ENCODE peak calls at places on chromosomes 2 and 18, in eight cellular contexts. X, B, Q, M, O, V, H and Y are unnamed samples.

GRCh38 chr2:109108740-109109139 is 20.3 kb upstream of the SH3RF3 start:
- DNase-seq in X (no peak), O (no peak), B (no peak), V (no peak), M (no peak), H (no peak), Q (no peak), Y (no peak)

GRCh38 chr18:43893001-43893637 is 615.8 kb upstream of the SYT4 start:
- DNase-seq in Q (peak), M (no peak), X (no peak), V (peak), B (no peak), H (peak), O (no peak), Y (no peak)

GRCh38 chr18:13545955-13546354 is 180.4 kb downstream of the FAM210A start:
- DNase-seq in O (no peak), X (no peak), B (no peak), M (no peak), V (no peak), Q (no peak), H (no peak), Y (no peak)

GRCh38 chr2:105904938-105905337 is 160.2 kb downstream of the NCK2 start:
- DNase-seq in O (no peak), V (no peak), B (no peak), X (no peak), M (no peak), Q (no peak), H (no peak), Y (no peak)

GRCh38 chr18:13809521-13810252 is 14.3 kb upstream of the MC5R start:
- DNase-seq in V (no peak), B (no peak), O (no peak), M (no peak), Q (no peak), X (no peak), H (no peak), Y (no peak)

GRCh38 chr2:20430461-20431302 is 16.2 kb upstream of the RHOB start:
- DNase-seq in M (no peak), O (no peak), X (no peak), Q (no peak), B (no peak), V (no peak), H (no peak), Y (no peak)

GRCh38 chr2:198499539-198499938 is 695.1 kb downstream of the PLCL1 start:
- DNase-seq in V (peak), Q (peak), O (no peak), B (no peak), X (peak), M (peak), H (peak), Y (peak)

GRCh38 chr18:48874701-48875162 is 76.0 kb downstream of the SMAD7 start:
- DNase-seq in Q (no peak), H (no peak), V (no peak), O (peak), M (peak), X (no peak), B (no peak), Y (no peak)

GRCh38 chr2:120879401-120880295 is 144.0 kb downstream of the GLI2 start:
- DNase-seq in H (no peak), X (no peak), B (no peak), Q (no peak), M (no peak), V (no peak), O (no peak), Y (no peak)

GRCh38 chr2:170157025-170157684 is 20.8 kb upstream of the MYO3B start:
- DNase-seq in B (no peak), H (peak), Q (peak), V (no peak), M (no peak), X (no peak), O (no peak), Y (no peak)

GRCh38 chr2:195009202-195009601 is 647.8 kb upstream of the SLC39A10 start:
- DNase-seq in B (no peak), M (no peak), O (no peak), Q (no peak), H (peak), V (no peak), X (peak), Y (no peak)

GRCh38 chr2:43689999-43690398 is 13.8 kb upstream of the C1GALT1C1L start:
- DNase-seq in B (no peak), V (no peak), M (no peak), X (no peak), O (no peak), H (no peak), Q (no peak), Y (no peak)

GRCh38 chr18:58222439-58223125 is 178.6 kb downstream of the NEDD4L start:
- DNase-seq in X (no peak), H (no peak), Q (no peak), B (no peak), O (no peak), V (no peak), M (no peak), Y (no peak)

GRCh38 chr18:9081940-9082339 is 20.6 kb upstream of the NDUFV2 start:
- DNase-seq in M (no peak), H (no peak), Q (no peak), X (no peak), B (no peak), V (no peak), O (no peak), Y (no peak)

GRCh38 chr18:3409811-3410210 is 40.2 kb upstream of the TGIF1 start:
- DNase-seq in M (no peak), V (no peak), X (no peak), B (no peak), H (no peak), Q (no peak), O (no peak), Y (no peak)

GRCh38 chr2:58045580-58046334 is 849 bp upstream of the VRK2 start:
- DNase-seq in X (no peak), O (no peak), V (no peak), M (peak), B (no peak), Q (no peak), H (no peak), Y (no peak)

GRCh38 chr2:230658877-230659652 is 53.6 kb upstream of the CAB39 start:
- DNase-seq in X (no peak), Q (no peak), B (no peak), O (no peak), H (no peak), M (no peak), V (no peak), Y (no peak)

GRCh38 chr2:37711831-37712230 is 40.4 kb upstream of the CDC42EP3 start:
- DNase-seq in H (peak), Q (no peak), X (no peak), O (no peak), M (no peak), V (no peak), B (no peak), Y (no peak)

GRCh38 chr2:42613281-42614064 is 45.0 kb downstream of the MTA3 start:
- DNase-seq in O (no peak), X (no peak), Q (no peak), M (no peak), B (no peak), H (peak), V (no peak), Y (no peak)

GRCh38 chr2:219386532-219387280 is 1.0 kb downstream of the DNPEP start:
- DNase-seq in B (no peak), O (no peak), H (no peak), X (no peak), M (no peak), Q (no peak), V (no peak), Y (no peak)

GRCh38 chr2:45895477-45895876 is 244.0 kb downstream of the PRKCE start:
- DNase-seq in O (no peak), V (no peak), H (no peak), Q (peak), X (no peak), B (no peak), M (no peak), Y (no peak)

GRCh38 chr2:76197842-76198448 is 487.2 kb upstream of the GCFC2 start:
- DNase-seq in B (peak), M (no peak), X (no peak), H (peak), O (no peak), Q (peak), V (peak), Y (peak)

GRCh38 chr2:31112544-31112943 is 25.7 kb downstream of the GALNT14 start:
- DNase-seq in V (no peak), H (no peak), B (no peak), M (no peak), Q (no peak), O (no peak), X (no peak), Y (no peak)

GRCh38 chr2:134253117-134253704 is 661 bp upstream of the MGAT5 start:
- DNase-seq in X (no peak), O (no peak), M (no peak), B (no peak), Q (no peak), H (no peak), V (no peak), Y (no peak)

GRCh38 chr2:112004246-112004645 is 50.8 kb upstream of the TMEM87B start:
- DNase-seq in B (peak), O (no peak), V (no peak), Q (no peak), X (no peak), M (peak), H (peak), Y (peak)

GRCh38 chr2:233413046-233413445 is 58.8 kb downstream of the DGKD start:
- DNase-seq in B (no peak), M (no peak), X (no peak), Q (no peak), O (no peak), H (peak), V (no peak), Y (no peak)

GRCh38 chr2:240624950-240625621 is at the start of gene GPR35:
- DNase-seq in O (peak), H (peak), X (peak), B (no peak), Q (no peak), M (peak), V (peak), Y (peak)

GRCh38 chr2:151289972-151290335 is 486 bp upstream of the NMI start:
- DNase-seq in Q (no peak), H (peak), B (peak), M (no peak), O (no peak), V (peak), X (no peak), Y (peak)

GRCh38 chr2:233643128-233643527 is 6.9 kb downstream of the UGT1A10 start:
- DNase-seq in B (no peak), M (no peak), H (peak), Q (no peak), O (no peak), V (peak), X (no peak), Y (no peak)

GRCh38 chr2:127649684-127650040 is 3.7 kb downstream of the GPR17 start:
- DNase-seq in M (peak), B (no peak), X (no peak), V (peak), O (no peak), H (peak), Q (peak), Y (no peak)

GRCh38 chr18:48300463-48300961 is 108.7 kb downstream of the ZBTB7C start:
- DNase-seq in O (no peak), X (no peak), B (no peak), V (peak), H (no peak), M (no peak), Q (no peak), Y (peak)

GRCh38 chr2:129791651-129792050 is 187.8 kb upstream of the RAB6C start:
- DNase-seq in Q (no peak), V (no peak), H (no peak), O (no peak), M (no peak), B (no peak), X (no peak), Y (no peak)

DNA sequence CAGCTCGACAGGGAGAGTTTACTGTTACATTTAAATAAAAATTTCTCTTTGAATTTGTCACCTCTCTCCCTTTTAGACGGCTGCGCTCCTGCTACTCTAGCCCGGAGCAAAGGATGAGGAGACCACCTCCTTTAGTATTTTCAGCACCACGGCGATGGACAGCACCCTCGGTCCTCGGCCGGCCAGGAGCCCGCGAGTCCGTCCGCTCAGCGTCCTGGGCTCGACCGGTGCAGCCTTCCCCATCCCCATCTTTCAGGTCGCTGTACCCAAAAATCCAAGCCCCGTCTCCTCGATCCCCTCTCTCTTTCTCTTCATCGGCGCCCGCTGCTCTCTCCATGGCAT is 831 bp downstream of the CELF4 start:
- DNase-seq in B (no peak), V (peak), Q (no peak), M (no peak), X (no peak), H (peak), O (no peak), Y (peak)
- H3K27ac ChIP-seq in B (no peak), V (no peak), Q (no peak), M (no peak), X (peak), H (no peak), O (no peak), Y (no peak)

GRCh38 chr18:74457043-74457742 is at the start of gene DIPK1C:
- DNase-seq in Q (no peak), O (no peak), V (peak), B (no peak), M (peak), H (no peak), X (peak), Y (peak)
- H3K4me3 ChIP-seq in Q (no peak), O (no peak), V (peak), B (peak), M (peak), H (peak), X (peak), Y (peak)

DNA sequence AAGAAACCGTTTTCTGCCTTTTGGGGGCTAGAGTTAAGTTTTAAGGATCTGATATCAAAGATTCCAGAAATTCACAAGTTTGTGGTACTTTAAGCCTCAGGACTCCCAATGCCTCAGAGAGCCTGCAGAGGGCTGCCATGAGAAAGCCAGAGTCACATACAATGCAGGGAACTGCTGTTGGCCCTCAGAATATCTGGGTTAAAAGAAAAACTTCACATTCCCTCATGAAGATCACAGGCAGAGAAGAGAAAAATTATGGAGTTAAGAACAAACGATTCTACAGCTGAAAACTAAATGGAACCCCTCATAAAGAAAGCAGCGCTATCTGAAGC is 39.5 kb downstream of the HDAC4 start:
- DNase-seq in B (no peak), H (peak), X (no peak), Q (no peak), M (no peak), O (no peak), V (no peak), Y (no peak)
- TF ChIP-seq CTCF in B (no peak), H (peak), X (peak), Q (peak), M (no peak), O (no peak), V (peak), Y (peak)

GRCh38 chr2:169010180-169010579 is 20.9 kb downstream of the ABCB11 start:
- DNase-seq in B (no peak), Q (no peak), H (peak), O (no peak), V (no peak), X (no peak), M (no peak), Y (no peak)
- H3K27ac ChIP-seq in B (no peak), Q (no peak), H (peak), O (peak), V (peak), X (no peak), M (no peak), Y (no peak)

GRCh38 chr2:163182764-163183354 is 344.3 kb upstream of the KCNH7 start:
- DNase-seq in Q (no peak), X (no peak), M (no peak), H (peak), V (peak), O (no peak), B (no peak), Y (no peak)

GRCh38 chr2:163187995-163188655 is 349.6 kb upstream of the KCNH7 start:
- DNase-seq in O (no peak), B (no peak), M (no peak), Q (no peak), V (no peak), H (no peak), X (no peak), Y (no peak)

GRCh38 chr2:163187119-163187518 is 348.6 kb upstream of the KCNH7 start:
- DNase-seq in Q (no peak), M (no peak), X (no peak), O (no peak), B (no peak), V (no peak), H (no peak), Y (no peak)

DNA sequence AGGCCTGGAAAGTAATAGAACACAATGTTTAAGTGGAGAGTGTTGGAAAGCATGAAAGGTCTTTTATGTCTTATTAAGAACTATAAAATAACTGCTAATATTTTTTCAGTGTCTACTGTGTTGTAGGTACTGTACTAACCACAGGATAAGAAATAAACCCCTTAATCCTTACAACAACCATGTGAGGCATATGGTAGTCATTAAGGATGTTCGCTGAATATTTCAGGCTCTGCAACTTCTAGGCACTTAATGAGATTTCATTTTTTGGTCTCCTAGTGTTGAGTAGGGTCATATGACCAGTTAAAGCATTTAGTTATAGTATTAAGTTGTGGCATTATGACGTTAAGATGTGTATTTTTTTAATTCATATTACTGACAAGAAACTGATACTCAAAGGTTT is 346.6 kb upstream of the KCNH7 start:
- DNase-seq in B (no peak), X (no peak), V (no peak), H (no peak), Q (no peak), M (no peak), O (no peak), Y (no peak)
- H3K4me3 ChIP-seq in B (no peak), X (no peak), V (no peak), H (no peak), Q (no peak), M (no peak), O (no peak), Y (no peak)

GRCh38 chr2:15050483-15050882 is 418.0 kb downstream of the LRATD1 start:
- DNase-seq in X (no peak), M (no peak), B (no peak), Q (peak), V (no peak), H (no peak), O (no peak), Y (no peak)

GRCh38 chr2:15049096-15049993 is 416.8 kb downstream of the LRATD1 start:
- DNase-seq in M (no peak), Q (no peak), V (no peak), B (no peak), X (no peak), H (no peak), O (no peak), Y (no peak)

GRCh38 chr2:15043336-15044058 is 411.0 kb downstream of the LRATD1 start:
- DNase-seq in O (no peak), B (no peak), Q (no peak), X (no peak), H (no peak), V (no peak), M (no peak), Y (no peak)

GRCh38 chr2:15047184-15047583 is 414.7 kb downstream of the LRATD1 start:
- DNase-seq in V (no peak), X (no peak), B (no peak), Q (no peak), O (no peak), H (no peak), M (no peak), Y (no peak)

GRCh38 chr2:15048000-15048399 is 415.5 kb downstream of the LRATD1 start:
- DNase-seq in X (no peak), O (no peak), Q (no peak), V (no peak), B (no peak), H (no peak), M (no peak), Y (no peak)
- TF ChIP-seq CTCF in X (no peak), O (no peak), Q (no peak), V (no peak), B (no peak), H (no peak), M (no peak), Y (no peak)

GRCh38 chr2:145047554-145047953 is 527.6 kb upstream of the ZEB2 start:
- DNase-seq in O (no peak), X (no peak), H (no peak), Q (no peak), B (no peak), V (no peak), M (no peak), Y (no peak)
- H3K27ac ChIP-seq in O (no peak), X (no peak), H (no peak), Q (no peak), B (no peak), V (no peak), M (no peak), Y (no peak)

DNA sequence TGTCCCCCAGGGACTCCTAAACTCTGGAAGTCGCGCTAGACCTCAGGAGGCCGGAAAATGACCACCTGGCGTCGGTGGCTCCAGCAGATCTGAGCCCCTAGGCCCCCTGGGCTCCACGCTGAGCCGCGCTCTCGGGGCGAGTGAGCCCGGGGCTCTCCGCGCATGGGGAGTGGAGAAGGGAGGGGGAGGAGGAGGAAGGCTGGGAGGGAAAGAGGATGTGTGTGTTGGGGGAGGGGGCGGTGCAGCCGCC is 898 bp upstream of the DLX1 start:
- DNase-seq in O (no peak), H (no peak), Q (no peak), M (no peak), X (no peak), V (no peak), B (no peak), Y (no peak)
- H3K4me3 ChIP-seq in O (peak), H (peak), Q (peak), M (peak), X (peak), V (peak), B (peak), Y (peak)

GRCh38 chr2:238152811-238153688 is 5.7 kb upstream of the ERFE start:
- DNase-seq in Q (no peak), B (no peak), V (no peak), X (no peak), O (no peak), H (no peak), M (peak), Y (no peak)
- TF ChIP-seq CTCF in Q (peak), B (no peak), V (peak), X (no peak), O (no peak), H (peak), M (no peak), Y (peak)